ENCODE peak calls at places on chromosome 5, in ten cellular contexts. U, W, C, I, M, Z, T, F, J and K are unnamed samples.

GRCh38 chr5:92353107-92354030 is 970.3 kb upstream of the ARRDC3 start:
- DNase-seq in U (no peak), J (no peak), C (no peak), T (no peak), I (no peak), M (no peak), W (peak; percentile 9), Z (no peak), F (no peak), K (no peak)

GRCh38 chr5:134090482-134090881 is 24.0 kb upstream of the TCF7 start:
- DNase-seq in U (no peak), J (no peak), I (no peak), M (no peak), C (no peak), F (no peak), Z (no peak), T (no peak), W (no peak), K (no peak)

GRCh38 chr5:87141544-87141943 is 126.1 kb upstream of the RASA1 start:
- DNase-seq in Z (no peak), I (no peak), U (no peak), W (no peak), M (no peak), T (no peak), J (no peak), F (no peak), C (no peak), K (no peak)

GRCh38 chr5:41093803-41094202 is 22.7 kb upstream of the MROH2B start:
- DNase-seq in J (no peak), T (no peak), M (no peak), Z (no peak), W (no peak), U (no peak), C (no peak), I (no peak), F (no peak), K (no peak)

GRCh38 chr5:172407241-172407691 is 47.1 kb downstream of the SH3PXD2B start:
- DNase-seq in Z (no peak), F (no peak), U (no peak), M (no peak), J (no peak), C (no peak), I (peak; percentile 46), T (no peak), W (no peak), K (no peak)

GRCh38 chr5:127228540-127229184 is 61.9 kb upstream of the MEGF10 start:
- DNase-seq in F (peak; percentile 14), M (no peak), J (no peak), T (peak; percentile 2), W (no peak), I (no peak), U (no peak), Z (no peak), C (peak; percentile 10), K (no peak)

GRCh38 chr5:79516986-79517385 is 3.1 kb upstream of the HOMER1 start:
- DNase-seq in I (no peak), U (no peak), T (no peak), J (no peak), F (no peak), C (no peak), W (no peak), M (no peak), Z (no peak), K (no peak)

GRCh38 chr5:9440517-9440916 is 105.4 kb downstream of the SEMA5A start:
- DNase-seq in J (no peak), U (no peak), W (peak; percentile 64), M (no peak), C (no peak), F (no peak), T (no peak), I (no peak), Z (no peak), K (no peak)

GRCh38 chr5:111296570-111296969 is 72.4 kb downstream of the CAMK4 start:
- DNase-seq in J (no peak), F (no peak), U (no peak), C (no peak), Z (no peak), T (no peak), W (no peak), I (no peak), M (no peak), K (no peak)

GRCh38 chr5:139150359-139150999 is 47.7 kb downstream of the SIL1 start:
- DNase-seq in J (no peak), T (no peak), M (no peak), W (no peak), Z (no peak), I (no peak), C (no peak), U (no peak), F (no peak), K (no peak)

GRCh38 chr5:60295423-60295822 is 401.9 kb upstream of the PDE4D start:
- DNase-seq in U (no peak), F (peak; percentile 9), T (peak; percentile 13), M (no peak), C (peak; percentile 27), Z (peak; percentile 58), J (peak; percentile 36), I (no peak), W (peak; percentile 27), K (no peak)

GRCh38 chr5:120251898-120252297 is 212.2 kb upstream of the PRR16 start:
- DNase-seq in T (no peak), C (no peak), J (no peak), F (no peak), W (no peak), I (no peak), M (no peak), U (no peak), Z (no peak), K (no peak)

GRCh38 chr5:56815657-56816545 is 552 bp downstream of the MAP3K1 start:
- DNase-seq in C (peak; percentile 71), T (no peak), W (peak; percentile 31), I (peak; percentile 37), J (no peak), U (peak; percentile 86), M (peak; percentile 34), Z (peak; percentile 70), F (peak; percentile 43), K (peak; percentile 48)

GRCh38 chr5:141615991-141616715 is 2.6 kb downstream of the DIAPH1 start:
- DNase-seq in W (no peak), F (no peak), I (no peak), M (no peak), J (no peak), C (no peak), U (no peak), Z (no peak), T (no peak), K (no peak)

GRCh38 chr5:34687269-34688011 is 31.3 kb downstream of the RAI14 start:
- DNase-seq in Z (no peak), J (no peak), F (no peak), T (no peak), U (no peak), M (no peak), I (no peak), C (no peak), W (no peak), K (no peak)

DNA sequence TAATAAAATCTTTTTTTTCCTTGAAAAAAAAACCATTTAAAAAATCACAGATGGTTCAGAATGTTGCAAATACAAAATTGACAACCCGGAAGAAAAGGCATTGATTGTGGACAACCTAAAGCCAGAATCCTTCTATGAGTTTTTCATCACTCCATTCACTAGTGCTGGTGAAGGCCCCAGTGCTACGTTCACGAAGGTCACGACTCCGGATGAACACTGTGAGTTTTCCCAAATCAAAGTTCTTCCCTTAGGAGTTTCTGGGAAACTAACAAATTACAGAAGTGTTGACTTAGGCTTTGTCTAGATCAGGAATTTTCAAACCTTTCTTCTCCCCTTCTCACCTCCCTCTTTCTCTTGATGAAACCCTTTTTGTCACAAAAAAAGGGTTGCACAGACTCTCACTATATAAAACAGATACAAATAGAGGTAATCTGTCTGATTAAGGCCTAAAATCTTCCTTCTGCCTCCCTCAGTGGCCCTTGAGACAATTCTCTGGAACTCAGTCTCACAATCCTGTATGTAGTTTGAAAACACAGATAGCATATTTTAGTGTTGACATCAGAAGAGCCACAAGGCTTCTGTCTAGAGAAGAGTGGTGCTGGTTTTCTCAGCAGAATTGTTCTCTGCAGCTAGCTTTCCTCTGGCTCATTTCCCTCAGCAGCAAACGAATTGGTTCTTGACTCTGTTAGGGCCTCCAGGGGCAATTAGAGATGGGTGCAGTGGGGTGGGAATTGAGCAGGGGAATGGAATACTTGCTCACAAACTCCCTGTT is 79.5 kb downstream of the OSMR start:
- DNase-seq in W (no peak), T (no peak), I (no peak), F (no peak), C (no peak), U (no peak), M (no peak), J (no peak), Z (no peak), K (no peak)
- H3K36me3 ChIP-seq in W (peaks cover 45% of the 10 kb centered on the region), T (no peaks in the 10 kb centered on the region), I (no peaks in the 10 kb centered on the region), F (no peaks in the 10 kb centered on the region), C (no peaks in the 10 kb centered on the region), U (peaks cover 81% of the 10 kb centered on the region), M (peaks cover 70% of the 10 kb centered on the region), J (no peaks in the 10 kb centered on the region), Z (peaks cover 7% of the 10 kb centered on the region), K (no peaks in the 10 kb centered on the region)

GRCh38 chr5:117118499-117118898 is 543.9 kb upstream of the SEMA6A start:
- DNase-seq in J (no peak), F (no peak), T (no peak), I (no peak), W (no peak), C (no peak), U (no peak), M (no peak), Z (no peak), K (no peak)
- H3K36me3 ChIP-seq in J (no peaks in the 10 kb centered on the region), F (no peaks in the 10 kb centered on the region), T (no peaks in the 10 kb centered on the region), I (no peaks in the 10 kb centered on the region), W (no peaks in the 10 kb centered on the region), C (no peaks in the 10 kb centered on the region), U (no peaks in the 10 kb centered on the region), M (no peaks in the 10 kb centered on the region), Z (no peaks in the 10 kb centered on the region), K (no peaks in the 10 kb centered on the region)

GRCh38 chr5:14308384-14309154 is 165.4 kb downstream of the TRIO start:
- DNase-seq in T (no peak), M (no peak), I (no peak), Z (no peak), U (no peak), W (no peak), J (no peak), C (no peak), F (no peak), K (no peak)
- H3K36me3 ChIP-seq in T (peaks cover 3% of the 10 kb centered on the region), M (peaks cover 87% of the 10 kb centered on the region), I (no peaks in the 10 kb centered on the region), Z (peaks cover 9% of the 10 kb centered on the region), U (peaks cover 62% of the 10 kb centered on the region), W (peaks cover 41% of the 10 kb centered on the region), J (peaks cover 9% of the 10 kb centered on the region), C (peaks cover 7% of the 10 kb centered on the region), F (peaks cover 95% of the 10 kb centered on the region), K (no peaks in the 10 kb centered on the region)

DNA sequence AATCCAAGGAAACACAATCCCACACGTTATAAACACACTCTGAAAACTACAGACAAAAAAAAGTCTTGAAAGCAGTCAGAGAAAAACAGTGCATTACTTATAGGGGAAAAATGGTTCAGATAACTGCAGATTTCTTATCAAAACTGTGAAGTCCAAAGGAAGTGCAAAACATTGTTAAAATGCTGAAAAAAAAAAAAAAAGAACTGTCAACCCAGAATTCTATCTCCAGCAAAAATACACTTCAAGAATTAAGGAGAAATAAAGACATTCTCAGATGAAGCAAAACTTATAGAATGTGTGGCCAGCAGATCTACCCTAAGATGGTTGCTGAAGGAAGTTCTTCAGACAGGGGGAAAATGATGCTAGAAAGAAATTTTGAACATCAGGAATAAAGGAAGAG is 40.4 kb downstream of the ADAMTS2 start:
- DNase-seq in T (no peak), U (no peak), C (no peak), W (no peak), Z (no peak), J (no peak), I (no peak), F (no peak), M (no peak), K (no peak)
- H3K36me3 ChIP-seq in T (no peaks in the 10 kb centered on the region), U (no peaks in the 10 kb centered on the region), C (no peaks in the 10 kb centered on the region), W (no peaks in the 10 kb centered on the region), Z (no peaks in the 10 kb centered on the region), J (no peaks in the 10 kb centered on the region), I (no peaks in the 10 kb centered on the region), F (no peaks in the 10 kb centered on the region), M (no peaks in the 10 kb centered on the region), K (no peaks in the 10 kb centered on the region)

GRCh38 chr5:112895682-112896081 is 26.3 kb downstream of the REEP5 start:
- DNase-seq in T (no peak), I (no peak), U (no peak), M (no peak), Z (no peak), F (no peak), J (no peak), C (no peak), W (no peak), K (no peak)
- H3K36me3 ChIP-seq in T (no peaks in the 10 kb centered on the region), I (no peaks in the 10 kb centered on the region), U (peaks cover 78% of the 10 kb centered on the region), M (peaks cover 74% of the 10 kb centered on the region), Z (peaks cover 26% of the 10 kb centered on the region), F (peaks cover 77% of the 10 kb centered on the region), J (peaks cover 14% of the 10 kb centered on the region), C (peaks cover 14% of the 10 kb centered on the region), W (peaks cover 21% of the 10 kb centered on the region), K (peaks cover 31% of the 10 kb centered on the region)